ENCODE peak calls at places on chromosomes 5 and 9, in seven cellular contexts. B, F, M, D, P, T and U are unnamed samples.

GRCh38 chr5:153953411-153953810 is 85.3 kb downstream of the FAM114A2 start:
- DNase-seq in B (no peak), F (no peak), M (no peak), D (no peak), P (no peak), T (no peak), U (no peak)

GRCh38 chr9:101836021-101836420 is 97.6 kb upstream of the GRIN3A start:
- DNase-seq in B (no peak), F (no peak), M (no peak), D (no peak), P (no peak), T (no peak), U (no peak)

GRCh38 chr5:7745882-7746735 is 104.8 kb downstream of the CFAP90 start:
- DNase-seq in B (peak), F (no peak), M (peak), D (peak), P (peak), T (peak), U (peak)

GRCh38 chr5:68817696-68818695 is 275.8 kb upstream of the SLC30A5 start:
- DNase-seq in B (no peak), F (no peak), M (no peak), D (peak), P (no peak), T (no peak), U (no peak)

GRCh38 chr5:139637438-139638089 is 10.6 kb upstream of the CXXC5 start:
- DNase-seq in B (no peak), F (peak), M (peak), D (no peak), P (peak), T (peak), U (peak)

GRCh38 chr9:112852741-112853505 is 37.8 kb downstream of the SLC46A2 start:
- DNase-seq in B (no peak), F (no peak), M (no peak), D (peak), P (no peak), T (no peak), U (no peak)

GRCh38 chr9:105969672-105970071 is 275.3 kb downstream of the TMEM38B start:
- DNase-seq in B (no peak), F (no peak), M (no peak), D (no peak), P (no peak), T (no peak), U (no peak)

GRCh38 chr9:16867571-16868311 is 2.7 kb downstream of the BNC2 start:
- DNase-seq in B (no peak), F (no peak), M (no peak), D (no peak), P (peak), T (no peak), U (no peak)

GRCh38 chr9:110655723-110656641 is 12.6 kb upstream of the MUSK start:
- DNase-seq in B (peak), F (no peak), M (no peak), D (no peak), P (peak), T (no peak), U (no peak)

GRCh38 chr5:117657591-117657990 is 1083.0 kb upstream of the SEMA6A start:
- DNase-seq in B (no peak), F (no peak), M (no peak), D (no peak), P (no peak), T (no peak), U (no peak)

GRCh38 chr9:133674091-133674490 is 37.9 kb downstream of the DBH start:
- DNase-seq in B (no peak), F (no peak), M (no peak), D (no peak), P (no peak), T (no peak), U (no peak)

GRCh38 chr9:87959916-87960581 is 14.3 kb downstream of the CDK20 start:
- DNase-seq in B (peak), F (no peak), M (no peak), D (no peak), P (no peak), T (no peak), U (no peak)

GRCh38 chr5:1404062-1404461 is 41.2 kb downstream of the SLC6A3 start:
- DNase-seq in B (no peak), F (no peak), M (no peak), D (no peak), P (no peak), T (no peak), U (no peak)

GRCh38 chr9:122226142-122226757 is 2.5 kb downstream of the LHX6 start:
- DNase-seq in B (no peak), F (no peak), M (no peak), D (no peak), P (no peak), T (no peak), U (no peak)

GRCh38 chr9:75461188-75461587 is 372.9 kb downstream of the OSTF1 start:
- DNase-seq in B (no peak), F (no peak), M (no peak), D (no peak), P (no peak), T (no peak), U (no peak)

GRCh38 chr5:760363-761205 is 23.9 kb downstream of the ZDHHC11B start:
- DNase-seq in B (no peak), F (no peak), M (no peak), D (no peak), P (no peak), T (no peak), U (no peak)

GRCh38 chr5:43514471-43514815 is 505 bp downstream of the C5orf34 start:
- DNase-seq in B (peak), F (no peak), M (no peak), D (no peak), P (no peak), T (no peak), U (no peak)

GRCh38 chr9:3692606-3693005 is 166.8 kb upstream of the RFX3 start:
- DNase-seq in B (no peak), F (no peak), M (no peak), D (no peak), P (no peak), T (no peak), U (no peak)

GRCh38 chr5:125592856-125593255 is 830.4 kb upstream of the GRAMD2B start:
- DNase-seq in B (no peak), F (no peak), M (no peak), D (no peak), P (no peak), T (no peak), U (no peak)

GRCh38 chr5:98292496-98292895 is 481.0 kb upstream of the RGMB start:
- DNase-seq in B (no peak), F (no peak), M (no peak), D (no peak), P (no peak), T (no peak), U (no peak)

GRCh38 chr9:89021154-89021803 is 30.0 kb downstream of the S1PR3 start:
- DNase-seq in B (peak), F (no peak), M (no peak), D (no peak), P (peak), T (no peak), U (no peak)

GRCh38 chr9:113598451-113598850 is 134.9 kb downstream of the RGS3 start:
- DNase-seq in B (no peak), F (no peak), M (no peak), D (no peak), P (no peak), T (no peak), U (no peak)

GRCh38 chr9:75033789-75034473 is 5.8 kb upstream of the CARNMT1 start:
- DNase-seq in B (no peak), F (no peak), M (no peak), D (no peak), P (no peak), T (no peak), U (no peak)

GRCh38 chr5:67160985-67161384 is 35.6 kb downstream of the CD180 start:
- DNase-seq in B (peak), F (peak), M (peak), D (no peak), P (no peak), T (no peak), U (no peak)

GRCh38 chr9:83536332-83536731 is 1.9 kb downstream of the FRMD3 start:
- DNase-seq in B (no peak), F (no peak), M (no peak), D (no peak), P (no peak), T (no peak), U (no peak)

GRCh38 chr5:15249152-15249551 is 250.8 kb upstream of the FBXL7 start:
- DNase-seq in B (peak), F (no peak), M (no peak), D (no peak), P (no peak), T (no peak), U (no peak)

GRCh38 chr9:114449236-114449635 is 56.0 kb downstream of the WHRN start:
- DNase-seq in B (no peak), F (no peak), M (no peak), D (no peak), P (no peak), T (no peak), U (no peak)

GRCh38 chr5:39283231-39283818 is 64.0 kb upstream of the FYB1 start:
- DNase-seq in B (peak), F (peak), M (peak), D (peak), P (peak), T (peak), U (peak)

GRCh38 chr9:69120380-69121154 is 53.5 kb upstream of the TJP2 start:
- DNase-seq in B (no peak), F (no peak), M (no peak), D (no peak), P (no peak), T (peak), U (peak)

GRCh38 chr9:87152206-87152605 is 204.9 kb upstream of the GAS1 start:
- DNase-seq in B (no peak), F (no peak), M (no peak), D (no peak), P (no peak), T (no peak), U (no peak)